ENCODE peak calls at places on chromosomes 2 and 18, in eight cellular contexts. One of them, this sample, is unnamed.

GRCh38 chr2:46983065-46983801 is 67.6 kb upstream of the MCFD2 start:
- DNase-seq in lung: peak; percentile 38
- DNase-seq in hepatocyte: no peak
- DNase-seq in aorta: no peak
- DNase-seq in spleen: peak; percentile 89
- DNase-seq in suprapubic skin: no peak
- DNase-seq in esophagus squamous epithelium: peak; percentile 12
- DNase-seq in prostate gland: no peak
- DNase-seq in this sample: no peak

GRCh38 chr18:70132999-70133398 is 72.5 kb downstream of the RTTN start:
- DNase-seq in hepatocyte: peak; percentile 8
- DNase-seq in suprapubic skin: no peak
- DNase-seq in aorta: no peak
- DNase-seq in prostate gland: peak; percentile 41
- DNase-seq in esophagus squamous epithelium: no peak
- DNase-seq in spleen: no peak
- DNase-seq in lung: no peak
- DNase-seq in this sample: no peak

GRCh38 chr18:62778976-62779869 is 63.9 kb downstream of the PHLPP1 start:
- DNase-seq in aorta: no peak
- DNase-seq in suprapubic skin: no peak
- DNase-seq in spleen: no peak
- DNase-seq in hepatocyte: no peak
- DNase-seq in lung: no peak
- DNase-seq in prostate gland: no peak
- DNase-seq in esophagus squamous epithelium: no peak
- DNase-seq in this sample: no peak

GRCh38 chr2:207330912-207331311 is 165.2 kb upstream of the KLF7 start:
- DNase-seq in aorta: no peak
- DNase-seq in spleen: no peak
- DNase-seq in lung: peak; percentile 69
- DNase-seq in esophagus squamous epithelium: no peak
- DNase-seq in hepatocyte: peak; percentile 66
- DNase-seq in suprapubic skin: peak; percentile 66
- DNase-seq in prostate gland: no peak
- DNase-seq in this sample: peak; percentile 25

GRCh38 chr2:113876503-113877387 is 13.1 kb upstream of the ACTR3 start:
- DNase-seq in suprapubic skin: no peak
- DNase-seq in prostate gland: peak; percentile 65
- DNase-seq in esophagus squamous epithelium: no peak
- DNase-seq in hepatocyte: peak; percentile 60
- DNase-seq in spleen: peak; percentile 80
- DNase-seq in aorta: no peak
- DNase-seq in lung: peak; percentile 48
- DNase-seq in this sample: no peak

GRCh38 chr2:157291018-157291417 is 33.5 kb downstream of the GALNT5 start:
- DNase-seq in lung: no peak
- DNase-seq in aorta: no peak
- DNase-seq in hepatocyte: no peak
- DNase-seq in spleen: no peak
- DNase-seq in suprapubic skin: no peak
- DNase-seq in esophagus squamous epithelium: no peak
- DNase-seq in prostate gland: peak; percentile 41
- DNase-seq in this sample: no peak

GRCh38 chr2:113080134-113080533 is 12.4 kb downstream of the IL1F10 start:
- DNase-seq in aorta: no peak
- DNase-seq in esophagus squamous epithelium: no peak
- DNase-seq in spleen: peak; percentile 78
- DNase-seq in suprapubic skin: no peak
- DNase-seq in hepatocyte: peak; percentile 57
- DNase-seq in lung: no peak
- DNase-seq in prostate gland: peak; percentile 22
- DNase-seq in this sample: peak; percentile 59

GRCh38 chr2:25374827-25375226 is 33.1 kb upstream of the DNMT3A start:
- DNase-seq in hepatocyte: no peak
- DNase-seq in suprapubic skin: no peak
- DNase-seq in prostate gland: no peak
- DNase-seq in spleen: peak; percentile 63
- DNase-seq in esophagus squamous epithelium: no peak
- DNase-seq in lung: no peak
- DNase-seq in aorta: peak; percentile 30
- DNase-seq in this sample: no peak

GRCh38 chr18:56374005-56374655 is 264.3 kb downstream of the TXNL1 start:
- DNase-seq in suprapubic skin: no peak
- DNase-seq in esophagus squamous epithelium: no peak
- DNase-seq in spleen: no peak
- DNase-seq in aorta: no peak
- DNase-seq in prostate gland: no peak
- DNase-seq in hepatocyte: no peak
- DNase-seq in lung: no peak
- DNase-seq in this sample: no peak

GRCh38 chr2:88669371-88670214 is 21.9 kb upstream of the RPIA start:
- DNase-seq in esophagus squamous epithelium: no peak
- DNase-seq in lung: no peak
- DNase-seq in prostate gland: peak; percentile 9
- DNase-seq in aorta: no peak
- DNase-seq in spleen: no peak
- DNase-seq in hepatocyte: peak; percentile 63
- DNase-seq in suprapubic skin: no peak
- DNase-seq in this sample: peak; percentile 60

GRCh38 chr18:10354241-10354811 is 100.1 kb upstream of the APCDD1 start:
- DNase-seq in suprapubic skin: no peak
- DNase-seq in aorta: no peak
- DNase-seq in prostate gland: no peak
- DNase-seq in esophagus squamous epithelium: no peak
- DNase-seq in spleen: no peak
- DNase-seq in lung: no peak
- DNase-seq in hepatocyte: no peak
- DNase-seq in this sample: no peak

GRCh38 chr2:144513388-144514100 is 6.4 kb downstream of the ZEB2 start:
- DNase-seq in spleen: peak; percentile 77
- DNase-seq in lung: no peak
- DNase-seq in hepatocyte: peak; percentile 47
- DNase-seq in prostate gland: no peak
- DNase-seq in suprapubic skin: peak; percentile 64
- DNase-seq in esophagus squamous epithelium: no peak
- DNase-seq in aorta: no peak
- DNase-seq in this sample: peak; percentile 51

GRCh38 chr2:97095661-97096060 is 979 bp upstream of the FAHD2B start:
- DNase-seq in suprapubic skin: no peak
- DNase-seq in hepatocyte: no peak
- DNase-seq in prostate gland: no peak
- DNase-seq in spleen: no peak
- DNase-seq in lung: no peak
- DNase-seq in aorta: no peak
- DNase-seq in esophagus squamous epithelium: no peak
- DNase-seq in this sample: no peak
- H3K4me3 ChIP-seq in suprapubic skin: peak overlapping the region; percentile 50
- H3K4me3 ChIP-seq in hepatocyte: no peak overlapping the region
- H3K4me3 ChIP-seq in prostate gland: no peak overlapping the region
- H3K4me3 ChIP-seq in spleen: no peak overlapping the region
- H3K4me3 ChIP-seq in lung: no peak overlapping the region
- H3K4me3 ChIP-seq in aorta: no peak overlapping the region
- H3K4me3 ChIP-seq in esophagus squamous epithelium: no peak overlapping the region
- H3K4me3 ChIP-seq in this sample: peak overlapping the region; percentile 32

DNA sequence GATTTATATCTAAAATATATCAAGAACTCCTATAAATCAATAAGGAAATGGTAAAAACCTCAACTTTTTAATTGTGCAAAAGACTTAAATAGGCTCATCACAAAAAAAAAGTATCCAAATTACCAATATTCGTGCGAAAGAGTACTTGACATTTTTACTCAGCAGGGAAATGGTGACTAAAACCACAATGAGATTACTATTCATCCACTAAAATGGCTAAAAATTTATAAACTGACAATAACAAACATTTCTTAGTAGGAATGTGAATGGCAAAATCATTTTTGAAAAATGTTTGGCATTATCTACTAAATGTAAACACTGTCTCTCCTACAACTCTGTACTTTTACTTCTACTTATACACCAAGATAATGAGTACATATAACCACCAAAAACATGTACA is 184.8 kb upstream of the RND3 start:
- DNase-seq in esophagus squamous epithelium: no peak
- DNase-seq in suprapubic skin: no peak
- DNase-seq in hepatocyte: no peak
- DNase-seq in lung: no peak
- DNase-seq in spleen: no peak
- DNase-seq in prostate gland: no peak
- DNase-seq in aorta: no peak
- DNase-seq in this sample: no peak
- H3K4me3 ChIP-seq in esophagus squamous epithelium: no peak overlapping the region
- H3K4me3 ChIP-seq in suprapubic skin: no peak overlapping the region
- H3K4me3 ChIP-seq in hepatocyte: no peak overlapping the region
- H3K4me3 ChIP-seq in lung: no peak overlapping the region
- H3K4me3 ChIP-seq in spleen: no peak overlapping the region
- H3K4me3 ChIP-seq in prostate gland: no peak overlapping the region
- H3K4me3 ChIP-seq in aorta: no peak overlapping the region
- H3K4me3 ChIP-seq in this sample: no peak overlapping the region

GRCh38 chr2:74498500-74499268 is 719 bp downstream of the LBX2 start:
- DNase-seq in prostate gland: no peak
- DNase-seq in hepatocyte: no peak
- DNase-seq in aorta: no peak
- DNase-seq in spleen: peak; percentile 74
- DNase-seq in lung: no peak
- DNase-seq in esophagus squamous epithelium: no peak
- DNase-seq in suprapubic skin: no peak
- DNase-seq in this sample: no peak
- H3K4me3 ChIP-seq in prostate gland: no peak overlapping the region
- H3K4me3 ChIP-seq in hepatocyte: peak overlapping the region; percentile 60
- H3K4me3 ChIP-seq in aorta: no peak overlapping the region
- H3K4me3 ChIP-seq in spleen: peak overlapping the region; percentile 34
- H3K4me3 ChIP-seq in lung: no peak overlapping the region
- H3K4me3 ChIP-seq in esophagus squamous epithelium: peak overlapping the region; percentile 51
- H3K4me3 ChIP-seq in suprapubic skin: peak overlapping the region; percentile 46
- H3K4me3 ChIP-seq in this sample: peak overlapping the region; percentile 41

GRCh38 chr18:48944634-48945033 is 6.1 kb downstream of the SMAD7 start:
- DNase-seq in aorta: peak; percentile 78
- DNase-seq in hepatocyte: peak; percentile 54
- DNase-seq in suprapubic skin: no peak
- DNase-seq in lung: peak; percentile 67
- DNase-seq in spleen: no peak
- DNase-seq in esophagus squamous epithelium: no peak
- DNase-seq in prostate gland: no peak
- DNase-seq in this sample: no peak
- H3K4me3 ChIP-seq in aorta: no peak overlapping the region
- H3K4me3 ChIP-seq in hepatocyte: no peak overlapping the region
- H3K4me3 ChIP-seq in suprapubic skin: no peak overlapping the region
- H3K4me3 ChIP-seq in lung: no peak overlapping the region
- H3K4me3 ChIP-seq in spleen: no peak overlapping the region
- H3K4me3 ChIP-seq in esophagus squamous epithelium: no peak overlapping the region
- H3K4me3 ChIP-seq in prostate gland: no peak overlapping the region
- H3K4me3 ChIP-seq in this sample: no peak overlapping the region

GRCh38 chr2:43176449-43176848 is 50.0 kb downstream of the ZFP36L2 start:
- DNase-seq in lung: no peak
- DNase-seq in spleen: no peak
- DNase-seq in hepatocyte: no peak
- DNase-seq in prostate gland: no peak
- DNase-seq in suprapubic skin: no peak
- DNase-seq in esophagus squamous epithelium: no peak
- DNase-seq in aorta: no peak
- DNase-seq in this sample: no peak

GRCh38 chr2:43174368-43175186 is 51.8 kb downstream of the ZFP36L2 start:
- DNase-seq in lung: no peak
- DNase-seq in esophagus squamous epithelium: no peak
- DNase-seq in prostate gland: no peak
- DNase-seq in spleen: peak; percentile 93
- DNase-seq in suprapubic skin: no peak
- DNase-seq in aorta: no peak
- DNase-seq in hepatocyte: no peak
- DNase-seq in this sample: no peak

GRCh38 chr2:43171789-43172188 is 54.6 kb downstream of the ZFP36L2 start:
- DNase-seq in hepatocyte: peak; percentile 64
- DNase-seq in aorta: no peak
- DNase-seq in suprapubic skin: no peak
- DNase-seq in prostate gland: peak; percentile 34
- DNase-seq in esophagus squamous epithelium: no peak
- DNase-seq in lung: no peak
- DNase-seq in spleen: no peak
- DNase-seq in this sample: no peak

GRCh38 chr2:43178055-43178598 is 48.3 kb downstream of the ZFP36L2 start:
- DNase-seq in esophagus squamous epithelium: no peak
- DNase-seq in spleen: no peak
- DNase-seq in lung: no peak
- DNase-seq in suprapubic skin: no peak
- DNase-seq in aorta: no peak
- DNase-seq in prostate gland: no peak
- DNase-seq in hepatocyte: no peak
- DNase-seq in this sample: no peak

DNA sequence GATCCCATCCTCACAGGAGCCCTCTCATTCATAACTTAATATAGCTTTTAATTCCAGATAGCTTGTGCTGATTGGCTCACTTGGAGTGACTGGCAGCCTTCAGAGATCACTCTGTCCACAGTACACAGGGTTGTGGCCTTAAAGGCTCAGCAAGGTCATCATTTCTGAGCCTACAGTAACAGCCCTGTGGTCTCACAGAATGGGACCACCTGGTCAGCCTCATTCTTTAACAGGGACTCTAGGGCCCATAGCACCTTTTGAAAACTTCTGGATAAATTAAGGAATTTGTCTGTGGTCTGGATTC is 51.3 kb downstream of the ZFP36L2 start:
- DNase-seq in spleen: no peak
- DNase-seq in suprapubic skin: no peak
- DNase-seq in aorta: no peak
- DNase-seq in hepatocyte: no peak
- DNase-seq in esophagus squamous epithelium: no peak
- DNase-seq in prostate gland: no peak
- DNase-seq in lung: no peak
- DNase-seq in this sample: no peak
- H3K4me3 ChIP-seq in spleen: no peak overlapping the region
- H3K4me3 ChIP-seq in suprapubic skin: no peak overlapping the region
- H3K4me3 ChIP-seq in aorta: no peak overlapping the region
- H3K4me3 ChIP-seq in hepatocyte: no peak overlapping the region
- H3K4me3 ChIP-seq in esophagus squamous epithelium: no peak overlapping the region
- H3K4me3 ChIP-seq in prostate gland: no peak overlapping the region
- H3K4me3 ChIP-seq in lung: no peak overlapping the region
- H3K4me3 ChIP-seq in this sample: no peak overlapping the region